ENCODE peak calls at places on chromosome 19, in six cellular contexts. One of them, this sample, is unnamed.

GRCh38 chr19:10514211-10515145 is 2.8 kb downstream of the S1PR5 start:
- DNase-seq in small intestine: no peak
- DNase-seq in fibroblast of pulmonary artery: no peak
- DNase-seq in neural crest cell: no peak
- DNase-seq in lower leg skin: no peak
- DNase-seq in Caco-2: no peak
- DNase-seq in this sample: no peak

GRCh38 chr19:49502866-49503581 is 6.8 kb downstream of the RPS11 start:
- DNase-seq in lower leg skin: no peak
- DNase-seq in small intestine: peak; percentile 80
- DNase-seq in neural crest cell: no peak
- DNase-seq in fibroblast of pulmonary artery: peak; percentile 95
- DNase-seq in Caco-2: peak; percentile 69
- DNase-seq in this sample: peak; percentile 50

GRCh38 chr19:18633321-18633720 is 3.5 kb upstream of the KLHL26 start:
- DNase-seq in Caco-2: no peak
- DNase-seq in fibroblast of pulmonary artery: no peak
- DNase-seq in neural crest cell: no peak
- DNase-seq in lower leg skin: no peak
- DNase-seq in small intestine: peak; percentile 27
- DNase-seq in this sample: no peak

GRCh38 chr19:3607398-3608078 is 863 bp upstream of the TBXA2R start:
- DNase-seq in fibroblast of pulmonary artery: peak; percentile 51
- DNase-seq in neural crest cell: no peak
- DNase-seq in small intestine: no peak
- DNase-seq in lower leg skin: no peak
- DNase-seq in Caco-2: no peak
- DNase-seq in this sample: no peak

GRCh38 chr19:4847190-4847973 is 15.9 kb upstream of the TICAM1 start:
- DNase-seq in Caco-2: no peak
- DNase-seq in small intestine: no peak
- DNase-seq in lower leg skin: no peak
- DNase-seq in neural crest cell: no peak
- DNase-seq in fibroblast of pulmonary artery: no peak
- DNase-seq in this sample: no peak

GRCh38 chr19:1253514-1254080 is 5.2 kb downstream of the MIDN start:
- DNase-seq in Caco-2: peak; percentile 95
- DNase-seq in lower leg skin: no peak
- DNase-seq in neural crest cell: no peak
- DNase-seq in small intestine: peak; percentile 58
- DNase-seq in fibroblast of pulmonary artery: no peak
- DNase-seq in this sample: no peak

GRCh38 chr19:38741670-38742069 is 2.6 kb downstream of the CAPN12 start:
- DNase-seq in small intestine: no peak
- DNase-seq in Caco-2: peak; percentile 25
- DNase-seq in fibroblast of pulmonary artery: no peak
- DNase-seq in neural crest cell: no peak
- DNase-seq in lower leg skin: no peak
- DNase-seq in this sample: no peak

GRCh38 chr19:41324231-41324702 is 14.3 kb downstream of the CCDC97 start:
- DNase-seq in neural crest cell: no peak
- DNase-seq in Caco-2: no peak
- DNase-seq in small intestine: no peak
- DNase-seq in fibroblast of pulmonary artery: no peak
- DNase-seq in lower leg skin: no peak
- DNase-seq in this sample: no peak

GRCh38 chr19:51724543-51724942 is 752 bp upstream of the HAS1 start:
- DNase-seq in lower leg skin: peak; percentile 91
- DNase-seq in fibroblast of pulmonary artery: no peak
- DNase-seq in Caco-2: no peak
- DNase-seq in small intestine: no peak
- DNase-seq in neural crest cell: no peak
- DNase-seq in this sample: no peak

GRCh38 chr19:35513231-35513974 is at the start of gene DMKN:
- DNase-seq in Caco-2: no peak
- DNase-seq in neural crest cell: no peak
- DNase-seq in fibroblast of pulmonary artery: peak; percentile 66
- DNase-seq in lower leg skin: no peak
- DNase-seq in small intestine: no peak
- DNase-seq in this sample: no peak

GRCh38 chr19:1183543-1184172 is 9.6 kb upstream of the SBNO2 start:
- DNase-seq in lower leg skin: no peak
- DNase-seq in neural crest cell: no peak
- DNase-seq in small intestine: peak; percentile 87
- DNase-seq in fibroblast of pulmonary artery: no peak
- DNase-seq in Caco-2: peak; percentile 93
- DNase-seq in this sample: peak; percentile 99

GRCh38 chr19:57830071-57830602 is at the start of gene ZNF587B:
- DNase-seq in fibroblast of pulmonary artery: peak; percentile 89
- DNase-seq in neural crest cell: peak; percentile 83
- DNase-seq in small intestine: peak; percentile 71
- DNase-seq in Caco-2: peak; percentile 81
- DNase-seq in lower leg skin: peak; percentile 91
- DNase-seq in this sample: peak; percentile 99

GRCh38 chr19:47471733-47472457 is at the start of gene SLC8A2:
- DNase-seq in lower leg skin: no peak
- DNase-seq in neural crest cell: peak; percentile 65
- DNase-seq in small intestine: no peak
- DNase-seq in fibroblast of pulmonary artery: peak; percentile 79
- DNase-seq in Caco-2: peak; percentile 89
- DNase-seq in this sample: no peak

GRCh38 chr19:31784631-31785237 is 435.5 kb upstream of the TSHZ3 start:
- DNase-seq in Caco-2: no peak
- DNase-seq in lower leg skin: no peak
- DNase-seq in small intestine: no peak
- DNase-seq in fibroblast of pulmonary artery: no peak
- DNase-seq in neural crest cell: no peak
- DNase-seq in this sample: no peak

GRCh38 chr19:49448432-49448786 is 3.2 kb downstream of the PIH1D1 start:
- DNase-seq in lower leg skin: no peak
- DNase-seq in neural crest cell: no peak
- DNase-seq in Caco-2: no peak
- DNase-seq in fibroblast of pulmonary artery: no peak
- DNase-seq in small intestine: no peak
- DNase-seq in this sample: no peak

GRCh38 chr19:17510220-17510993 is 1.0 kb upstream of the PGLS start:
- DNase-seq in small intestine: no peak
- DNase-seq in lower leg skin: no peak
- DNase-seq in neural crest cell: no peak
- DNase-seq in Caco-2: no peak
- DNase-seq in fibroblast of pulmonary artery: no peak
- DNase-seq in this sample: no peak

GRCh38 chr19:39398297-39398864 is 7.2 kb downstream of the MED29 start:
- DNase-seq in lower leg skin: peak; percentile 97
- DNase-seq in fibroblast of pulmonary artery: peak; percentile 64
- DNase-seq in small intestine: peak; percentile 96
- DNase-seq in Caco-2: peak; percentile 77
- DNase-seq in neural crest cell: no peak
- DNase-seq in this sample: peak; percentile 54

GRCh38 chr19:58399903-58400637 is 4.6 kb downstream of the RNF225 start:
- DNase-seq in neural crest cell: no peak
- DNase-seq in Caco-2: no peak
- DNase-seq in small intestine: no peak
- DNase-seq in lower leg skin: no peak
- DNase-seq in fibroblast of pulmonary artery: no peak
- DNase-seq in this sample: no peak

GRCh38 chr19:5665781-5666513 is 14.4 kb downstream of the MICOS13 start:
- DNase-seq in neural crest cell: no peak
- DNase-seq in Caco-2: no peak
- DNase-seq in small intestine: no peak
- DNase-seq in lower leg skin: no peak
- DNase-seq in fibroblast of pulmonary artery: peak; percentile 58
- DNase-seq in this sample: peak; percentile 29

GRCh38 chr19:18682807-18683108 is 722 bp upstream of the CRTC1 start:
- DNase-seq in Caco-2: no peak
- DNase-seq in lower leg skin: no peak
- DNase-seq in small intestine: no peak
- DNase-seq in fibroblast of pulmonary artery: no peak
- DNase-seq in neural crest cell: no peak
- DNase-seq in this sample: no peak

GRCh38 chr19:6023085-6023682 is 45.2 kb upstream of the RANBP3 start:
- DNase-seq in small intestine: no peak
- DNase-seq in lower leg skin: no peak
- DNase-seq in Caco-2: no peak
- DNase-seq in fibroblast of pulmonary artery: peak; percentile 61
- DNase-seq in neural crest cell: no peak
- DNase-seq in this sample: no peak

This sample was measured in trophoblast cell.